ENCODE peak calls at places on chromosomes 7 and 10, in eight cellular contexts. One of them, this sample, is unnamed.
A peak's percentile ranks its signal among the peaks of the same experiment; 100 is the strongest.

GRCh38 chr7:27686315-27686714 is 23.6 kb upstream of the HIBADH start:
- DNase-seq in astrocyte: no peak
- DNase-seq in neural progenitor cell: no peak
- DNase-seq in H9: no peak
- DNase-seq in PC-3: peak; percentile 10
- DNase-seq in K562: no peak
- DNase-seq in HCT116: no peak
- DNase-seq in SK-N-SH: no peak
- DNase-seq in this sample: no peak

GRCh38 chr10:72515455-72515854 is 110.4 kb downstream of the MICU1 start:
- DNase-seq in astrocyte: no peak
- DNase-seq in neural progenitor cell: no peak
- DNase-seq in H9: no peak
- DNase-seq in PC-3: no peak
- DNase-seq in K562: no peak
- DNase-seq in HCT116: no peak
- DNase-seq in SK-N-SH: no peak
- DNase-seq in this sample: no peak

GRCh38 chr7:102322202-102322715 is 34.0 kb downstream of the SPDYE6 start:
- DNase-seq in astrocyte: no peak
- DNase-seq in neural progenitor cell: no peak
- DNase-seq in H9: no peak
- DNase-seq in PC-3: no peak
- DNase-seq in K562: no peak
- DNase-seq in HCT116: no peak
- DNase-seq in SK-N-SH: peak; percentile 35
- DNase-seq in this sample: no peak

GRCh38 chr10:129465796-129466702 is 992 bp upstream of the MGMT start:
- DNase-seq in astrocyte: no peak
- DNase-seq in neural progenitor cell: no peak
- DNase-seq in H9: no peak
- DNase-seq in PC-3: no peak
- DNase-seq in K562: no peak
- DNase-seq in HCT116: no peak
- DNase-seq in SK-N-SH: no peak
- DNase-seq in this sample: no peak

GRCh38 chr7:135889823-135890222 is 87.3 kb downstream of the MTPN start:
- DNase-seq in astrocyte: peak; percentile 73
- DNase-seq in neural progenitor cell: no peak
- DNase-seq in H9: no peak
- DNase-seq in PC-3: no peak
- DNase-seq in K562: no peak
- DNase-seq in HCT116: no peak
- DNase-seq in SK-N-SH: no peak
- DNase-seq in this sample: no peak

GRCh38 chr7:34612671-34613070 is 45.3 kb upstream of the NPSR1 start:
- DNase-seq in astrocyte: peak; percentile 58
- DNase-seq in neural progenitor cell: peak; percentile 4
- DNase-seq in H9: no peak
- DNase-seq in PC-3: no peak
- DNase-seq in K562: no peak
- DNase-seq in HCT116: no peak
- DNase-seq in SK-N-SH: no peak
- DNase-seq in this sample: no peak

GRCh38 chr7:69775231-69775771 is 177.0 kb downstream of the AUTS2 start:
- DNase-seq in astrocyte: peak; percentile 29
- DNase-seq in neural progenitor cell: no peak
- DNase-seq in H9: no peak
- DNase-seq in PC-3: no peak
- DNase-seq in K562: no peak
- DNase-seq in HCT116: no peak
- DNase-seq in SK-N-SH: no peak
- DNase-seq in this sample: no peak

GRCh38 chr7:17651926-17652385 is 288.3 kb downstream of the SNX13 start:
- DNase-seq in astrocyte: peak; percentile 91
- DNase-seq in neural progenitor cell: no peak
- DNase-seq in H9: no peak
- DNase-seq in PC-3: peak; percentile 64
- DNase-seq in K562: no peak
- DNase-seq in HCT116: no peak
- DNase-seq in SK-N-SH: no peak
- DNase-seq in this sample: no peak

GRCh38 chr7:108535257-108535656 is 9.3 kb upstream of the PNPLA8 start:
- DNase-seq in astrocyte: no peak
- DNase-seq in neural progenitor cell: no peak
- DNase-seq in H9: no peak
- DNase-seq in PC-3: no peak
- DNase-seq in K562: no peak
- DNase-seq in HCT116: no peak
- DNase-seq in SK-N-SH: no peak
- DNase-seq in this sample: no peak

GRCh38 chr7:29084832-29085231 is 61.5 kb downstream of the CPVL start:
- DNase-seq in astrocyte: no peak
- DNase-seq in neural progenitor cell: no peak
- DNase-seq in H9: no peak
- DNase-seq in PC-3: no peak
- DNase-seq in K562: no peak
- DNase-seq in HCT116: no peak
- DNase-seq in SK-N-SH: no peak
- DNase-seq in this sample: no peak

GRCh38 chr10:75281980-75282379 is 46.2 kb upstream of the COMTD1 start:
- DNase-seq in astrocyte: no peak
- DNase-seq in neural progenitor cell: no peak
- DNase-seq in H9: no peak
- DNase-seq in PC-3: no peak
- DNase-seq in K562: no peak
- DNase-seq in HCT116: no peak
- DNase-seq in SK-N-SH: no peak
- DNase-seq in this sample: no peak

GRCh38 chr7:149820622-149821190 is 17.5 kb upstream of the ZNF862 start:
- DNase-seq in astrocyte: no peak
- DNase-seq in neural progenitor cell: no peak
- DNase-seq in H9: no peak
- DNase-seq in PC-3: no peak
- DNase-seq in K562: no peak
- DNase-seq in HCT116: no peak
- DNase-seq in SK-N-SH: no peak
- DNase-seq in this sample: no peak

GRCh38 chr7:30053068-30053467 is 24.9 kb downstream of the PLEKHA8 start:
- DNase-seq in astrocyte: no peak
- DNase-seq in neural progenitor cell: no peak
- DNase-seq in H9: no peak
- DNase-seq in PC-3: no peak
- DNase-seq in K562: no peak
- DNase-seq in HCT116: no peak
- DNase-seq in SK-N-SH: no peak
- DNase-seq in this sample: no peak

GRCh38 chr10:8056891-8057331 is 2.4 kb downstream of the GATA3 start:
- DNase-seq in astrocyte: no peak
- DNase-seq in neural progenitor cell: peak; percentile 46
- DNase-seq in H9: no peak
- DNase-seq in PC-3: no peak
- DNase-seq in K562: no peak
- DNase-seq in HCT116: no peak
- DNase-seq in SK-N-SH: no peak
- DNase-seq in this sample: peak; percentile 64

GRCh38 chr7:90763108-90763507 is 167.0 kb downstream of the CDK14 start:
- DNase-seq in astrocyte: no peak
- DNase-seq in neural progenitor cell: no peak
- DNase-seq in H9: no peak
- DNase-seq in PC-3: no peak
- DNase-seq in K562: no peak
- DNase-seq in HCT116: no peak
- DNase-seq in SK-N-SH: no peak
- DNase-seq in this sample: no peak

GRCh38 chr7:90761584-90761983 is 165.5 kb downstream of the CDK14 start:
- DNase-seq in astrocyte: no peak
- DNase-seq in neural progenitor cell: no peak
- DNase-seq in H9: no peak
- DNase-seq in PC-3: no peak
- DNase-seq in K562: no peak
- DNase-seq in HCT116: no peak
- DNase-seq in SK-N-SH: no peak
- DNase-seq in this sample: no peak

GRCh38 chr7:90766814-90767564 is 170.9 kb downstream of the CDK14 start:
- DNase-seq in astrocyte: peak; percentile 72
- DNase-seq in neural progenitor cell: peak; percentile 62
- DNase-seq in H9: no peak
- DNase-seq in PC-3: peak; percentile 70
- DNase-seq in K562: no peak
- DNase-seq in HCT116: no peak
- DNase-seq in SK-N-SH: peak; percentile 60
- DNase-seq in this sample: no peak

GRCh38 chr7:90768301-90768700 is 172.2 kb downstream of the CDK14 start:
- DNase-seq in astrocyte: no peak
- DNase-seq in neural progenitor cell: no peak
- DNase-seq in H9: no peak
- DNase-seq in PC-3: no peak
- DNase-seq in K562: no peak
- DNase-seq in HCT116: no peak
- DNase-seq in SK-N-SH: no peak
- DNase-seq in this sample: no peak

DNA sequence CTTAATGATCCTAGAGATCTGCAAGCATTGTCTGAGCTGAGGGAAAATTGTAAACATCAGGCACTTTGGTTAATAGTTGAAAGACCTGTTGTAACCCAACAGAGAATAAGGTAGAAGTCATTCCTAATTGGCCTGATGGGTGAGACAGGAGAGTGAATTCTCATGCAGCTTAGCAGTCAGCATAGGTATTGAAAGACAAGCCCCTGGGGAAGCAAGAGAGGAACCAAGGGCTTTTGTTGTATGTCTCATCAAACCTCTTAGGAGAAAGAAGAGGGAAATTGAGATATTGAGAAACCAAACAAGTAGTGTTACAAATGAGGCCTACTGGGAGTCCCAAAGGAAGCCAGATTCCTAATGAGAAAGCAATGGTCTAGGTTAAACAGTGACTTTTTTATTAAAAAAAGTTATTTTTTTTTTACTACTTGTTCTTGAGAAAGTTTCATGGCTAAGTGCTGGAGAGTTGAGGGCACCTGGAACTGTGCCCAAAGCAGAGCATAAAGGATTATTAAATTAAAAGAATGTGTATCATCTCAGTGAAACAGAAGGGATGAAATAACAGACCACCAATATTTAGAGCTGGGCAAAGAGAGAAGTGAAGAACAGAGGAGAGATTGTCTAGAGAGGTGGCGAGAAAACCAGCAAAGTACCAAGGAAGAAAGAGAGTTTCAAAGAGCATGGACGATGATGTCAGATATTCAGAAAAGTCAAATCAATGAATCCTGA is 168.9 kb downstream of the CDK14 start:
- DNase-seq in astrocyte: no peak
- DNase-seq in neural progenitor cell: peak; percentile 51
- DNase-seq in H9: no peak
- DNase-seq in PC-3: no peak
- DNase-seq in K562: no peak
- DNase-seq in HCT116: no peak
- DNase-seq in SK-N-SH: no peak
- DNase-seq in this sample: no peak
- H3K4me2 ChIP-seq in astrocyte: no peak overlapping the region
- H3K4me2 ChIP-seq in neural progenitor cell: peak overlapping the region; percentile 37
- H3K4me2 ChIP-seq in H9: no peak overlapping the region
- H3K4me2 ChIP-seq in PC-3: no peak overlapping the region
- H3K4me2 ChIP-seq in K562: no peak overlapping the region
- H3K4me2 ChIP-seq in HCT116: no peak overlapping the region
- H3K4me2 ChIP-seq in SK-N-SH: no peak overlapping the region
- H3K4me2 ChIP-seq in this sample: no peak overlapping the region

DNA sequence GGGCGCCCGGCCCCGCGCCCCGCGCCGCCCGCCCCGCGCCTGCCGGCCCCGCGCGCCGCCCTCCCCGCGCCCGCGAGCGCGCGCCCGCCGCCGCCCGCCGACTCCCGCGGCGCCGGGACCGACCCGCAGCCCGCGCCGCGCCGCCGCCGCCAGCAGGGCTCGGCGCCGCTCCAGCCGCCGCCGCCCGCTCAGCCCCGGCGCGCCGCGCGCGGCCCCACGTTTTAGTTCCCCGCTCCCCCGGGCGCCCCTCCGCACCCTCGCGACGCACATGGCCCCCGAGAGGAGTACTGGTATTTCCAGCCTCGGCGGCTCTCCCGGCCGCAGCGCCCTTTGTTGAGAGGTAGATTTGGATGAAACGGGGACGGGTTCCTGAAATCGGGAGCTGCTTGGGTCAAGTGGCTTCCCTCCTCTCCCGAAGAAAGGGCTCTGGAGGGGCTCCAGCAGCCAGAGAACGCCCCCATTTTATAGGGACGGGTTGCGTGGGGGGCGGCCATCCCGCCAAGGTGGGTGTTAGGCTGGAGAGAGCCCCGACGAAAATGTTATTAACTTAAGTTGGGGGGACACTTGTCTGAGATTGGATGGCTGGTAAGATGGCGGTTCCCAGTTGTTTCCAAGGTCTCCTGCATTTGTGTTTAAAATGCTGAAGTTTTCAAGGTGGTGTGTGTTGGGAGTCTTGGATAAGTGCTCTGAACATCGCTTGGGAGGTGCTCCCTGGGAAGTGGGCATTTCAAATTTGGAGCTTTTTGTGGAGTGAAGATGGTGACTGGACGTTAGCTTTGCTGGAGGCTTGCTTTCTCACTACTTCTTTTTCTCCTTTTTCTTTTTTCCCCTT is 1.1 kb downstream of the BMI1 start:
- DNase-seq in astrocyte: peak; percentile 12
- DNase-seq in neural progenitor cell: peak; percentile 70
- DNase-seq in H9: peak; percentile 46
- DNase-seq in PC-3: no peak
- DNase-seq in K562: peak; percentile 57
- DNase-seq in HCT116: no peak
- DNase-seq in SK-N-SH: peak; percentile 77
- DNase-seq in this sample: peak; percentile 35
- H3K4me1 ChIP-seq in astrocyte: peaks cover 27% of the 10 kb centered on the region
- H3K4me1 ChIP-seq in neural progenitor cell: peaks cover 22% of the 10 kb centered on the region
- H3K4me1 ChIP-seq in H9: peaks cover 5% of the 10 kb centered on the region
- H3K4me1 ChIP-seq in PC-3: peaks cover 14% of the 10 kb centered on the region
- H3K4me1 ChIP-seq in K562: peaks cover 23% of the 10 kb centered on the region
- H3K4me1 ChIP-seq in HCT116: peaks cover 54% of the 10 kb centered on the region
- H3K4me1 ChIP-seq in SK-N-SH: peaks cover 17% of the 10 kb centered on the region
- H3K4me1 ChIP-seq in this sample: peaks cover 78% of the 10 kb centered on the region

DNA sequence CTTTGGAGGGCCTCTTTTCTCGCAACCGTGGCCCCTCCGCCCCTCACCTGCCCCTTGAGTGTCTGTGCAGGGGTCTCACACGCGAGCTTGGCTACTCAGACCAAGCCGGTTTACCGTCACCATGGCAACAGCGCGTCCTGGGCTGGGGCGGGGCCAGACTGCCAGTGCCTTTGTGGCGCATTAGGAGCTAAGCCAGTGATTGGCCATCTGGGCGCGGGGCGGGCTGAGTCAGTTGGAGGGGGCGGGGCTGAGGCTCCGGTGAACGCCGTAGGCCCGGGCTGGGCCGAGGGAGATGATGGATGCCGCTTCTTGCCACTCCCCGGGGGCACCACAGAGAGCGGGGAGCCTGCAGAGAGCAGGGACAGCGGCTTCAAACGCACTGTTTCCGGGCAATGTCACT is 48.7 kb upstream of the FXYD4 start:
- DNase-seq in astrocyte: peak; percentile 59
- DNase-seq in neural progenitor cell: peak; percentile 99
- DNase-seq in H9: peak; percentile 97
- DNase-seq in PC-3: peak; percentile 11
- DNase-seq in K562: peak; percentile 96
- DNase-seq in HCT116: no peak
- DNase-seq in SK-N-SH: peak; percentile 96
- DNase-seq in this sample: no peak
- H3K9ac ChIP-seq in astrocyte: no peak overlapping the region
- H3K9ac ChIP-seq in neural progenitor cell: no peak overlapping the region
- H3K9ac ChIP-seq in H9: no peak overlapping the region
- H3K9ac ChIP-seq in PC-3: no peak overlapping the region
- H3K9ac ChIP-seq in K562: no peak overlapping the region
- H3K9ac ChIP-seq in HCT116: no peak overlapping the region
- H3K9ac ChIP-seq in SK-N-SH: no peak overlapping the region
- H3K9ac ChIP-seq in this sample: no peak overlapping the region

GRCh38 chr10:28924585-28925153 is 247.3 kb downstream of the BAMBI start:
- DNase-seq in astrocyte: no peak
- DNase-seq in neural progenitor cell: no peak
- DNase-seq in H9: no peak
- DNase-seq in PC-3: no peak
- DNase-seq in K562: no peak
- DNase-seq in HCT116: no peak
- DNase-seq in SK-N-SH: no peak
- DNase-seq in this sample: no peak
- H3K4me2 ChIP-seq in astrocyte: peak overlapping the region; percentile 39
- H3K4me2 ChIP-seq in neural progenitor cell: peak overlapping the region; percentile 32
- H3K4me2 ChIP-seq in H9: peak overlapping the region; percentile 34
- H3K4me2 ChIP-seq in PC-3: no peak overlapping the region
- H3K4me2 ChIP-seq in K562: no peak overlapping the region
- H3K4me2 ChIP-seq in HCT116: no peak overlapping the region
- H3K4me2 ChIP-seq in SK-N-SH: no peak overlapping the region
- H3K4me2 ChIP-seq in this sample: no peak overlapping the region